ENCODE peak calls at places on chromosomes 13 and 19, in four cellular contexts. One of them, this sample, is unnamed.
A peak's percentile ranks its signal among the peaks of the same experiment; 100 is the strongest.

GRCh38 chr13:114148521-114148855 is 16.1 kb upstream of the RASA3 start:
- DNase-seq in heart left ventricle: no peak
- DNase-seq in HFF-Myc: no peak
- DNase-seq in LNCaP clone FGC: no peak
- DNase-seq in this sample: no peak

GRCh38 chr13:51723529-51723928 is 80.4 kb downstream of the DHRS12 start:
- DNase-seq in heart left ventricle: no peak
- DNase-seq in HFF-Myc: no peak
- DNase-seq in LNCaP clone FGC: no peak
- DNase-seq in this sample: no peak

GRCh38 chr13:29496241-29496712 is 99.2 kb downstream of the SLC7A1 start:
- DNase-seq in heart left ventricle: peak; percentile 38
- DNase-seq in HFF-Myc: no peak
- DNase-seq in LNCaP clone FGC: peak; percentile 26
- DNase-seq in this sample: no peak

GRCh38 chr19:10748924-10749434 is 31.1 kb downstream of the DNM2 start:
- DNase-seq in heart left ventricle: no peak
- DNase-seq in HFF-Myc: no peak
- DNase-seq in LNCaP clone FGC: no peak
- DNase-seq in this sample: peak; percentile 72

GRCh38 chr19:35872180-35872579 is 3.8 kb downstream of the APLP1 start:
- DNase-seq in heart left ventricle: no peak
- DNase-seq in HFF-Myc: no peak
- DNase-seq in LNCaP clone FGC: no peak
- DNase-seq in this sample: no peak

GRCh38 chr19:17303167-17303939 is at the start of gene ABHD8:
- DNase-seq in heart left ventricle: peak; percentile 96
- DNase-seq in HFF-Myc: peak; percentile 78
- DNase-seq in LNCaP clone FGC: peak; percentile 87
- DNase-seq in this sample: peak; percentile 98

GRCh38 chr13:111664060-111664459 is 343.6 kb downstream of the TEX29 start:
- DNase-seq in heart left ventricle: no peak
- DNase-seq in HFF-Myc: no peak
- DNase-seq in LNCaP clone FGC: no peak
- DNase-seq in this sample: no peak

GRCh38 chr13:67043901-67044300 is 186.2 kb downstream of the PCDH9 start:
- DNase-seq in heart left ventricle: no peak
- DNase-seq in HFF-Myc: no peak
- DNase-seq in LNCaP clone FGC: no peak
- DNase-seq in this sample: no peak

GRCh38 chr19:55545443-55545842 is at the start of gene SBK3:
- DNase-seq in heart left ventricle: no peak
- DNase-seq in HFF-Myc: no peak
- DNase-seq in LNCaP clone FGC: no peak
- DNase-seq in this sample: no peak

GRCh38 chr13:72782717-72783116 is 784 bp downstream of the PIBF1 start:
- DNase-seq in heart left ventricle: no peak
- DNase-seq in HFF-Myc: no peak
- DNase-seq in LNCaP clone FGC: no peak
- DNase-seq in this sample: no peak

GRCh38 chr13:42497798-42498197 is 76.2 kb upstream of the TNFSF11 start:
- DNase-seq in heart left ventricle: no peak
- DNase-seq in HFF-Myc: no peak
- DNase-seq in LNCaP clone FGC: no peak
- DNase-seq in this sample: peak; percentile 13

GRCh38 chr19:30685601-30686000 is 313.4 kb downstream of the ZNF536 start:
- DNase-seq in heart left ventricle: no peak
- DNase-seq in HFF-Myc: no peak
- DNase-seq in LNCaP clone FGC: no peak
- DNase-seq in this sample: no peak

GRCh38 chr19:50215820-50216219 is 12.4 kb downstream of the MYH14 start:
- DNase-seq in heart left ventricle: no peak
- DNase-seq in HFF-Myc: no peak
- DNase-seq in LNCaP clone FGC: no peak
- DNase-seq in this sample: no peak

GRCh38 chr13:47665041-47665440 is 336.0 kb downstream of the SUCLA2 start:
- DNase-seq in heart left ventricle: no peak
- DNase-seq in HFF-Myc: no peak
- DNase-seq in LNCaP clone FGC: no peak
- DNase-seq in this sample: no peak

GRCh38 chr13:26476111-26476743 is 81.3 kb upstream of the WASF3 start:
- DNase-seq in heart left ventricle: peak; percentile 53
- DNase-seq in HFF-Myc: no peak
- DNase-seq in LNCaP clone FGC: no peak
- DNase-seq in this sample: peak; percentile 22

This sample was measured in hepatocyte.